ENCODE peak calls at places on chromosome 4, in six cellular contexts. F is NCI-H2171; Y is mesenchymal stem cell; P is CD8-positive, alpha-beta T cell; S is activated CD8-positive, alpha-beta memory T cell treated with anti-CD3 and anti-CD28 coated beads for 48 hours; N is H7. Q is an unnamed sample.

GRCh38 chr4:143294310-143294709 is 42.4 kb upstream of the GAB1 start:
- DNase-seq in N (no peak), F (no peak), S (no peak), Y (no peak), P (no peak), Q (no peak)

GRCh38 chr4:148112231-148112982 is 329.8 kb downstream of the NR3C2 start:
- DNase-seq in Y (peak), F (no peak), S (no peak), P (no peak), N (no peak), Q (peak)

GRCh38 chr4:98530572-98530971 is 127.8 kb downstream of the TSPAN5 start:
- DNase-seq in P (no peak), F (no peak), N (no peak), Y (no peak), S (no peak), Q (no peak)

GRCh38 chr4:52841707-52842456 is 20.2 kb upstream of the RASL11B start:
- DNase-seq in S (no peak), N (no peak), Y (peak), F (no peak), P (no peak), Q (peak)

GRCh38 chr4:6682862-6683590 is 10.7 kb upstream of the S100P start:
- DNase-seq in S (no peak), F (no peak), P (no peak), Y (no peak), N (no peak), Q (no peak)

GRCh38 chr4:40587826-40588225 is 41.8 kb downstream of the RBM47 start:
- DNase-seq in P (no peak), S (no peak), Y (peak), N (no peak), F (no peak), Q (no peak)

GRCh38 chr4:10421344-10422055 is 35.7 kb downstream of the ZNF518B start:
- DNase-seq in F (no peak), N (no peak), S (no peak), Y (no peak), P (no peak), Q (peak)

GRCh38 chr4:28469886-28470285 is 1609.2 kb downstream of the STIM2 start:
- DNase-seq in F (no peak), S (no peak), P (no peak), N (no peak), Y (no peak), Q (no peak)

GRCh38 chr4:169314906-169315305 is 44.1 kb upstream of the SH3RF1 start:
- DNase-seq in N (no peak), S (no peak), P (no peak), Y (peak), F (peak), Q (peak)

GRCh38 chr4:37689353-37689752 is 3.2 kb upstream of the RELL1 start:
- DNase-seq in S (no peak), Y (no peak), N (no peak), F (no peak), P (no peak), Q (no peak)

GRCh38 chr4:55545133-55545532 is 1.6 kb downstream of the CLOCK start:
- DNase-seq in P (no peak), F (peak), N (no peak), Y (peak), S (no peak), Q (peak)

GRCh38 chr4:45971108-45971507 is 152.7 kb downstream of the GABRG1 start:
- DNase-seq in P (no peak), N (no peak), F (no peak), Y (no peak), S (no peak), Q (no peak)

GRCh38 chr4:2886161-2886560 is 42.5 kb downstream of the ADD1 start:
- DNase-seq in F (peak), S (no peak), Y (no peak), P (no peak), N (no peak), Q (no peak)

GRCh38 chr4:77220841-77221613 is 64.0 kb downstream of the CCNG2 start:
- DNase-seq in Y (no peak), F (no peak), S (no peak), P (no peak), N (no peak), Q (no peak)

GRCh38 chr4:168892456-168892855 is 117.6 kb downstream of the CBR4 start:
- DNase-seq in S (no peak), F (no peak), N (no peak), P (no peak), Y (no peak), Q (no peak)

GRCh38 chr4:155241225-155241624 is 32.8 kb downstream of the NPY2R start:
- DNase-seq in F (no peak), Y (no peak), P (no peak), S (no peak), N (no peak), Q (no peak)

GRCh38 chr4:141329174-141329569 is 108.5 kb downstream of the ZNF330 start:
- DNase-seq in F (no peak), P (no peak), Y (peak), S (no peak), N (no peak), Q (no peak)

GRCh38 chr4:124641715-124642380 is 70.7 kb downstream of the ANKRD50 start:
- DNase-seq in P (no peak), F (peak), Y (peak), S (no peak), N (no peak), Q (peak)

GRCh38 chr4:183996868-183997267 is 91.8 kb downstream of the STOX2 start:
- DNase-seq in Y (peak), F (no peak), N (no peak), P (no peak), S (no peak), Q (no peak)

Q was measured in endothelial cell of umbilical vein.